ENCODE peak calls at places on chromosomes 11 and 22, in six cellular contexts. One of them, this sample, is unnamed.

GRCh38 chr11:61354208-61354607 is 7.5 kb downstream of the CYB561A3 start:
- DNase-seq in adrenal gland: no peak
- DNase-seq in neuronal stem cell: no peak
- DNase-seq in lung: no peak
- DNase-seq in Karpas-422: no peak
- DNase-seq in CD4-positive, CD25-positive, alpha-beta regulatory T cell: no peak
- DNase-seq in this sample: no peak

GRCh38 chr11:116534270-116534975 is 238.4 kb downstream of the BUD13 start:
- DNase-seq in adrenal gland: no peak
- DNase-seq in neuronal stem cell: no peak
- DNase-seq in lung: no peak
- DNase-seq in Karpas-422: no peak
- DNase-seq in CD4-positive, CD25-positive, alpha-beta regulatory T cell: no peak
- DNase-seq in this sample: no peak

GRCh38 chr22:19203839-19204238 is 25.3 kb upstream of the SLC25A1 start:
- DNase-seq in adrenal gland: no peak
- DNase-seq in neuronal stem cell: no peak
- DNase-seq in lung: no peak
- DNase-seq in Karpas-422: no peak
- DNase-seq in CD4-positive, CD25-positive, alpha-beta regulatory T cell: no peak
- DNase-seq in this sample: peak; percentile 74

GRCh38 chr22:38925571-38926041 is 31.8 kb upstream of the APOBEC3A start:
- DNase-seq in adrenal gland: peak; percentile 31
- DNase-seq in neuronal stem cell: no peak
- DNase-seq in lung: peak; percentile 18
- DNase-seq in Karpas-422: no peak
- DNase-seq in CD4-positive, CD25-positive, alpha-beta regulatory T cell: no peak
- DNase-seq in this sample: no peak

GRCh38 chr22:23083315-23084021 is 13.1 kb downstream of the GNAZ start:
- DNase-seq in adrenal gland: no peak
- DNase-seq in neuronal stem cell: no peak
- DNase-seq in lung: no peak
- DNase-seq in Karpas-422: no peak
- DNase-seq in CD4-positive, CD25-positive, alpha-beta regulatory T cell: no peak
- DNase-seq in this sample: no peak

GRCh38 chr22:39291501-39291900 is 27.9 kb downstream of the RPL3 start:
- DNase-seq in adrenal gland: no peak
- DNase-seq in neuronal stem cell: no peak
- DNase-seq in lung: no peak
- DNase-seq in Karpas-422: no peak
- DNase-seq in CD4-positive, CD25-positive, alpha-beta regulatory T cell: no peak
- DNase-seq in this sample: no peak

GRCh38 chr22:49764151-49764581 is 63.5 kb downstream of the BRD1 start:
- DNase-seq in adrenal gland: no peak
- DNase-seq in neuronal stem cell: no peak
- DNase-seq in lung: no peak
- DNase-seq in Karpas-422: no peak
- DNase-seq in CD4-positive, CD25-positive, alpha-beta regulatory T cell: no peak
- DNase-seq in this sample: peak; percentile 33

GRCh38 chr11:103851166-103851651 is 185.2 kb upstream of the DDI1 start:
- DNase-seq in adrenal gland: no peak
- DNase-seq in neuronal stem cell: no peak
- DNase-seq in lung: no peak
- DNase-seq in Karpas-422: no peak
- DNase-seq in CD4-positive, CD25-positive, alpha-beta regulatory T cell: no peak
- DNase-seq in this sample: no peak

GRCh38 chr11:117878939-117879475 is 2.5 kb upstream of the FXYD6 start:
- DNase-seq in adrenal gland: no peak
- DNase-seq in neuronal stem cell: no peak
- DNase-seq in lung: no peak
- DNase-seq in Karpas-422: no peak
- DNase-seq in CD4-positive, CD25-positive, alpha-beta regulatory T cell: no peak
- DNase-seq in this sample: no peak

GRCh38 chr11:129861702-129862107 is 33.7 kb downstream of the NFRKB start:
- DNase-seq in adrenal gland: peak; percentile 68
- DNase-seq in neuronal stem cell: peak; percentile 66
- DNase-seq in lung: peak; percentile 89
- DNase-seq in Karpas-422: no peak
- DNase-seq in CD4-positive, CD25-positive, alpha-beta regulatory T cell: no peak
- DNase-seq in this sample: peak; percentile 39

GRCh38 chr22:39954584-39955055 is 5.6 kb upstream of the TMA7B start:
- DNase-seq in adrenal gland: no peak
- DNase-seq in neuronal stem cell: no peak
- DNase-seq in lung: no peak
- DNase-seq in Karpas-422: no peak
- DNase-seq in CD4-positive, CD25-positive, alpha-beta regulatory T cell: peak; percentile 67
- DNase-seq in this sample: no peak

GRCh38 chr11:68692115-68692514 is 7.8 kb downstream of the GAL start:
- DNase-seq in adrenal gland: no peak
- DNase-seq in neuronal stem cell: no peak
- DNase-seq in lung: no peak
- DNase-seq in Karpas-422: no peak
- DNase-seq in CD4-positive, CD25-positive, alpha-beta regulatory T cell: no peak
- DNase-seq in this sample: no peak

GRCh38 chr22:16774911-16775529 is 50.2 kb downstream of the XKR3 start:
- DNase-seq in adrenal gland: no peak
- DNase-seq in neuronal stem cell: no peak
- DNase-seq in lung: no peak
- DNase-seq in Karpas-422: no peak
- DNase-seq in CD4-positive, CD25-positive, alpha-beta regulatory T cell: no peak
- DNase-seq in this sample: no peak

GRCh38 chr11:84396521-84396920 is 1110.4 kb upstream of the CCDC90B start:
- DNase-seq in adrenal gland: no peak
- DNase-seq in neuronal stem cell: no peak
- DNase-seq in lung: no peak
- DNase-seq in Karpas-422: no peak
- DNase-seq in CD4-positive, CD25-positive, alpha-beta regulatory T cell: no peak
- DNase-seq in this sample: no peak

GRCh38 chr11:1753426-1754305 is 3.3 kb upstream of the IFITM10 start:
- DNase-seq in adrenal gland: no peak
- DNase-seq in neuronal stem cell: no peak
- DNase-seq in lung: no peak
- DNase-seq in Karpas-422: no peak
- DNase-seq in CD4-positive, CD25-positive, alpha-beta regulatory T cell: no peak
- DNase-seq in this sample: peak; percentile 53
- H3K4me1 ChIP-seq in adrenal gland: peaks cover 84% of the 10 kb centered on the region
- H3K4me1 ChIP-seq in neuronal stem cell: peaks cover 14% of the 10 kb centered on the region
- H3K4me1 ChIP-seq in lung: peaks cover 19% of the 10 kb centered on the region
- H3K4me1 ChIP-seq in Karpas-422: peaks cover 9% of the 10 kb centered on the region
- H3K4me1 ChIP-seq in CD4-positive, CD25-positive, alpha-beta regulatory T cell: peaks cover 49% of the 10 kb centered on the region
- H3K4me1 ChIP-seq in this sample: peaks cover 9% of the 10 kb centered on the region

GRCh38 chr11:83073248-83073647 is 1.6 kb upstream of the RAB30 start:
- DNase-seq in adrenal gland: no peak
- DNase-seq in neuronal stem cell: no peak
- DNase-seq in lung: no peak
- DNase-seq in Karpas-422: no peak
- DNase-seq in CD4-positive, CD25-positive, alpha-beta regulatory T cell: peak; percentile 40
- DNase-seq in this sample: no peak
- H3K4me3 ChIP-seq in adrenal gland: no peak overlapping the region
- H3K4me3 ChIP-seq in neuronal stem cell: peak overlapping the region; percentile 86
- H3K4me3 ChIP-seq in lung: no peak overlapping the region
- H3K4me3 ChIP-seq in Karpas-422: peak overlapping the region; percentile 96
- H3K4me3 ChIP-seq in CD4-positive, CD25-positive, alpha-beta regulatory T cell: peak overlapping the region; percentile 87
- H3K4me3 ChIP-seq in this sample: peak overlapping the region; percentile 72

DNA sequence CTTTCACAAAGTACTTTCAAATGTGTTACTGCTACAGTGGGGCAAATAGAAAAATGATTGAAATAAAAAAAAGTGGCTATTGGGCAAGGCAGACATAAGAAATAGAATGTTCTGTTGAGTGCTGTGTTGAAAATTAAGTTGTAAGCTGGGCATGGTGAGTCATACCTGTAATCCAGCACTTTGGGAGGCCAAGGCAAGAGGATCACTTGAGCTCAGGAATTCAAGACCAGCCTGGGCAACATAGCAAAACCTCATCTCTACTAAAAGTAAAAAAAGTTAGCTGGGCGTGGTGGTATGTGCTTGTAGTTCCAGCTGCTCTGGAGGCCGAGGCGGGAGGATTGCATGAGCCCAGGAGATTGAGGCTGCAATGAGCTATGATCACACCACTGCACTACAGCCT is 26.9 kb upstream of the LDHA start:
- DNase-seq in adrenal gland: no peak
- DNase-seq in neuronal stem cell: no peak
- DNase-seq in lung: no peak
- DNase-seq in Karpas-422: no peak
- DNase-seq in CD4-positive, CD25-positive, alpha-beta regulatory T cell: no peak
- DNase-seq in this sample: no peak
- H3K9me3 ChIP-seq in adrenal gland: no peaks in the 10 kb centered on the region
- H3K9me3 ChIP-seq in neuronal stem cell: no peaks in the 10 kb centered on the region
- H3K9me3 ChIP-seq in lung: peaks cover 2% of the 10 kb centered on the region
- H3K9me3 ChIP-seq in Karpas-422: no peaks in the 10 kb centered on the region
- H3K9me3 ChIP-seq in CD4-positive, CD25-positive, alpha-beta regulatory T cell: no peaks in the 10 kb centered on the region
- H3K9me3 ChIP-seq in this sample: no peaks in the 10 kb centered on the region

GRCh38 chr11:35146711-35147110 is 7.7 kb downstream of the CD44 start:
- DNase-seq in adrenal gland: no peak
- DNase-seq in neuronal stem cell: no peak
- DNase-seq in lung: no peak
- DNase-seq in Karpas-422: no peak
- DNase-seq in CD4-positive, CD25-positive, alpha-beta regulatory T cell: peak; percentile 53
- DNase-seq in this sample: no peak
- H3K4me1 ChIP-seq in adrenal gland: peaks cover 14% of the 10 kb centered on the region
- H3K4me1 ChIP-seq in neuronal stem cell: no peaks in the 10 kb centered on the region
- H3K4me1 ChIP-seq in lung: peaks cover 23% of the 10 kb centered on the region
- H3K4me1 ChIP-seq in Karpas-422: peaks cover 3% of the 10 kb centered on the region
- H3K4me1 ChIP-seq in CD4-positive, CD25-positive, alpha-beta regulatory T cell: peaks cover 97% of the 10 kb centered on the region
- H3K4me1 ChIP-seq in this sample: peaks cover 6% of the 10 kb centered on the region

GRCh38 chr22:30404307-30404706 is 7.5 kb downstream of the SEC14L2 start:
- DNase-seq in adrenal gland: no peak
- DNase-seq in neuronal stem cell: no peak
- DNase-seq in lung: no peak
- DNase-seq in Karpas-422: no peak
- DNase-seq in CD4-positive, CD25-positive, alpha-beta regulatory T cell: no peak
- DNase-seq in this sample: no peak
- H3K4me3 ChIP-seq in adrenal gland: no peak overlapping the region
- H3K4me3 ChIP-seq in neuronal stem cell: no peak overlapping the region
- H3K4me3 ChIP-seq in lung: no peak overlapping the region
- H3K4me3 ChIP-seq in Karpas-422: no peak overlapping the region
- H3K4me3 ChIP-seq in CD4-positive, CD25-positive, alpha-beta regulatory T cell: no peak overlapping the region
- H3K4me3 ChIP-seq in this sample: no peak overlapping the region